ENCODE peak calls at places on chromosomes 16 and 17, in four cellular contexts. One of them, this sample, is unnamed.

GRCh38 chr17:83064021-83064731 is 15.2 kb upstream of the METRNL start:
- DNase-seq in HepG2: no peak
- DNase-seq in K562: no peak
- DNase-seq in A549: no peak
- DNase-seq in this sample: no peak

GRCh38 chr17:33435716-33436301 is 142.7 kb upstream of the ASIC2 start:
- DNase-seq in HepG2: no peak
- DNase-seq in K562: no peak
- DNase-seq in A549: no peak
- DNase-seq in this sample: no peak

GRCh38 chr17:16215965-16216316 is 607 bp upstream of the NCOR1 start:
- DNase-seq in A549: no peak
- DNase-seq in K562: peak
- DNase-seq in HepG2: peak
- DNase-seq in this sample: peak

GRCh38 chr16:51984395-51984794 is 562.5 kb downstream of the TOX3 start:
- DNase-seq in HepG2: no peak
- DNase-seq in K562: no peak
- DNase-seq in A549: no peak
- DNase-seq in this sample: no peak

GRCh38 chr17:15782809-15783208 is 50.7 kb downstream of the TBC1D26 start:
- DNase-seq in A549: no peak
- DNase-seq in HepG2: no peak
- DNase-seq in K562: no peak
- DNase-seq in this sample: peak

GRCh38 chr16:15906439-15906838 is 18.0 kb upstream of the CEP20 start:
- DNase-seq in A549: no peak
- DNase-seq in HepG2: no peak
- DNase-seq in K562: no peak
- DNase-seq in this sample: no peak

GRCh38 chr17:82198092-82198491 is 14.6 kb downstream of the CCDC57 start:
- DNase-seq in A549: no peak
- DNase-seq in K562: no peak
- DNase-seq in HepG2: no peak
- DNase-seq in this sample: no peak

GRCh38 chr16:88560722-88561484 is 9.3 kb upstream of the ZC3H18 start:
- DNase-seq in HepG2: peak
- DNase-seq in A549: no peak
- DNase-seq in K562: peak
- DNase-seq in this sample: peak

GRCh38 chr17:72121164-72122001 is 563 bp downstream of the SOX9 start:
- DNase-seq in K562: no peak
- DNase-seq in HepG2: no peak
- DNase-seq in A549: peak
- DNase-seq in this sample: peak

GRCh38 chr17:76968707-76969597 is 100.7 kb downstream of the MGAT5B start:
- DNase-seq in K562: peak
- DNase-seq in HepG2: no peak
- DNase-seq in A549: no peak
- DNase-seq in this sample: peak

GRCh38 chr17:71926746-71927398 is 193.9 kb upstream of the SOX9 start:
- DNase-seq in HepG2: no peak
- DNase-seq in A549: no peak
- DNase-seq in K562: no peak
- DNase-seq in this sample: no peak

GRCh38 chr17:1039511-1040215 is 42.7 kb downstream of the TIMM22 start:
- DNase-seq in K562: no peak
- DNase-seq in HepG2: no peak
- DNase-seq in A549: no peak
- DNase-seq in this sample: no peak

GRCh38 chr17:55772086-55772485 is 21.2 kb downstream of the PCTP start:
- DNase-seq in HepG2: no peak
- DNase-seq in K562: no peak
- DNase-seq in A549: no peak
- DNase-seq in this sample: no peak

GRCh38 chr16:78210305-78210704 is 110.9 kb downstream of the WWOX start:
- DNase-seq in HepG2: no peak
- DNase-seq in K562: no peak
- DNase-seq in A549: no peak
- DNase-seq in this sample: no peak

GRCh38 chr17:37148171-37148570 is 199.4 kb downstream of the AATF start:
- DNase-seq in A549: no peak
- DNase-seq in HepG2: no peak
- DNase-seq in K562: no peak
- DNase-seq in this sample: no peak

GRCh38 chr16:88283596-88283995 is 99.2 kb upstream of the ZNF469 start:
- DNase-seq in K562: no peak
- DNase-seq in A549: no peak
- DNase-seq in HepG2: no peak
- DNase-seq in this sample: no peak

GRCh38 chr17:40313660-40314556 is 4.9 kb downstream of the RARA start:
- DNase-seq in A549: no peak
- DNase-seq in K562: no peak
- DNase-seq in HepG2: no peak
- DNase-seq in this sample: peak

GRCh38 chr16:10765772-10766171 is 22.1 kb downstream of the NUBP1 start:
- DNase-seq in A549: no peak
- DNase-seq in K562: no peak
- DNase-seq in HepG2: no peak
- DNase-seq in this sample: no peak

GRCh38 chr17:61686114-61686513 is 95.1 kb upstream of the NACA2 start:
- DNase-seq in HepG2: no peak
- DNase-seq in K562: no peak
- DNase-seq in A549: no peak
- DNase-seq in this sample: no peak

GRCh38 chr16:76278976-76279375 is 1.8 kb downstream of the CNTNAP4 start:
- DNase-seq in K562: no peak
- DNase-seq in HepG2: peak
- DNase-seq in A549: no peak
- DNase-seq in this sample: no peak

GRCh38 chr17:44916781-44917241 is 1.5 kb upstream of the GFAP start:
- DNase-seq in A549: no peak
- DNase-seq in K562: no peak
- DNase-seq in HepG2: no peak
- DNase-seq in this sample: no peak

GRCh38 chr17:7328840-7329359 is at the start of gene NEURL4:
- DNase-seq in K562: peak
- DNase-seq in HepG2: no peak
- DNase-seq in A549: no peak
- DNase-seq in this sample: peak

GRCh38 chr17:1931759-1932579 is 93.2 kb downstream of the RTN4RL1 start:
- DNase-seq in A549: no peak
- DNase-seq in HepG2: peak
- DNase-seq in K562: no peak
- DNase-seq in this sample: peak

GRCh38 chr17:14701901-14702300 is 401.0 kb downstream of the HS3ST3B1 start:
- DNase-seq in HepG2: no peak
- DNase-seq in K562: no peak
- DNase-seq in A549: no peak
- DNase-seq in this sample: no peak

GRCh38 chr17:12118617-12119016 is 97.9 kb downstream of the MAP2K4 start:
- DNase-seq in HepG2: no peak
- DNase-seq in K562: no peak
- DNase-seq in A549: no peak
- DNase-seq in this sample: no peak

GRCh38 chr17:13626703-13627102 is 25.0 kb upstream of the HS3ST3A1 start:
- DNase-seq in K562: no peak
- DNase-seq in HepG2: no peak
- DNase-seq in A549: peak
- DNase-seq in this sample: no peak

GRCh38 chr17:77487211-77487629 is 346.5 kb downstream of the SEC14L1 start:
- DNase-seq in A549: no peak
- DNase-seq in K562: no peak
- DNase-seq in HepG2: no peak
- DNase-seq in this sample: no peak

GRCh38 chr17:81428121-81428515 is 32.9 kb downstream of the BAHCC1 start:
- DNase-seq in A549: no peak
- DNase-seq in HepG2: no peak
- DNase-seq in K562: no peak
- DNase-seq in this sample: no peak

GRCh38 chr17:67403483-67403882 is 26.4 kb downstream of the PITPNC1 start:
- DNase-seq in A549: no peak
- DNase-seq in K562: no peak
- DNase-seq in HepG2: no peak
- DNase-seq in this sample: no peak

GRCh38 chr16:84495506-84495905 is 9.0 kb downstream of the MEAK7 start:
- DNase-seq in HepG2: no peak
- DNase-seq in A549: no peak
- DNase-seq in K562: no peak
- DNase-seq in this sample: no peak
- TF ChIP-seq NR3C1 in HepG2: no peak
- TF ChIP-seq NR3C1 in A549: no peak
- TF ChIP-seq NR3C1 in K562: no peak
- TF ChIP-seq NR3C1 in this sample: no peak

GRCh38 chr16:30747331-30747730 is 894 bp upstream of the PHKG2 start:
- DNase-seq in K562: no peak
- DNase-seq in HepG2: no peak
- DNase-seq in A549: no peak
- DNase-seq in this sample: no peak

GRCh38 chr16:30747799-30748633 is at the start of gene PHKG2:
- DNase-seq in A549: peak
- DNase-seq in K562: peak
- DNase-seq in HepG2: peak
- DNase-seq in this sample: peak

GRCh38 chr16:30750876-30751465 is 2.7 kb downstream of the PHKG2 start:
- DNase-seq in K562: no peak
- DNase-seq in HepG2: no peak
- DNase-seq in A549: no peak
- DNase-seq in this sample: no peak

GRCh38 chr16:30746638-30747160 is 1.5 kb upstream of the PHKG2 start:
- DNase-seq in A549: no peak
- DNase-seq in K562: no peak
- DNase-seq in HepG2: no peak
- DNase-seq in this sample: no peak

DNA sequence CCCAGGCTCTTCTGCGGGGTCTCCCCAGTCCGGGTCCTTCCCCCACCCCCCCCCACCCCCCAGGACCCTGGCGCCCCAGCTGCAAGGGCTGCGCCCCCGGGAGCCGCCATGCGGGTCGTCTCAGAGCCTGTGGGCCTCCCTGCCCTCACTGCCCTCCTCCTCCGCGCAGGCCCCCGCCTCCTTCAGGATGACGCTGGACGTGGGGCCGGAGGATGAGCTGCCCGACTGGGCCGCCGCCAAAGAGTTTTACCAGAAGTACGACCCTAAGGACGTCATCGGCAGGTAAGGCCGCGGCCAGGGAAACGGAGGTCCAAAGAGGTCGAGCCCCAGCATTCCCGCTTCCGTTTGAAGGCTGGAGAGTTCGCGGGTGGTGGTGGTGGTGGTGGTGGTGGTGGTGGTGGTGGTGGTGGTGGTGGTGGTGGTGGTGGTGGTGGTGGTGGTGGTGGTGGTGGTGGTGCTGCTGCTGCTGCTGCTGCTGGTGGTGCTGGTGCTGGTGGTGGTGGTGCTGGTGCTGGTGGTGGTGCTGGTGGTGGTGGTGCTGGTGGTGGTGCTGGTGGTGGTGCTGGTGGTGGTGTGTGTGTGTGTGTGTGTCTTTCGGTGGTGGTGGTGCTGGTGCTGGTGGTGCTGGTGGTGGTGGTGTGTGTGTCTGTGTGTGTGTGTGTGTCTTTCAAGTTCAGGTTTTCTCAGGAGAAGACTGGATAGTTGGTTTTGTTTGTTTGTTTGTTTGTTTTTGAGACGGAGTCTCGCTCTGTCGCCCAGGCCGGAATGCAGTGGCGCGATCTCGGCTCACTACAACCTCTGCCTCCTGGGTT is 615 bp downstream of the PHKG2 start:
- DNase-seq in A549: peak
- DNase-seq in K562: peak
- DNase-seq in HepG2: no peak
- DNase-seq in this sample: peak
- TF ChIP-seq USF2 in A549: no peak
- TF ChIP-seq USF2 in K562: no peak
- TF ChIP-seq USF2 in HepG2: no peak
- TF ChIP-seq USF2 in this sample: no peak

DNA sequence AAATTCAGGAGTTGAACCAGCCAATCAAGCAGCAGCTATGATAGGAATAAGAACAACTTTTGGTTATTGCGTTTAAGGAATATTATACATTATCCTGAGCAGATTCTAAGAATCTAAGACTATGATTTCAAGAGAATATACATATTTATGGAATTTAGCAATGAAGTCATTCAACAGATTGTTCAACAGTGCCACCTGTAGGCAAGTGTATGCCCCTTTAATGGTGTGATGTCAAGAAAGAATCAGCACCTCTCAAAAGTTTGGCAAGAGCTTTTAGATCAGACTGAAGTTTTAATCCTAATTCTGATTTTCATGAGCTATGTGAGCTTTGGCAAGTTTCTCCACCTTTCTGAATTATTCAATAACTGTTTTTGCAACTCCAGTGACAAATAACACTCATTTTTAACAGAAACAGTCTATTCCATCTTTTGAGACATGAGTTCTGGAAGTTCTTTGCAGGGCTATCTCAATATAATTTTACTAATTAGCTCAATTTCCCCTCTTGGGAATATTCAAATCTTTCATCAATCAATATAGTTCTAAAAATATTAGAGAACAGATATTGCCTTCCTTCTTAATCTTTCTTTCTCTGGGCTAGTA is 474.3 kb upstream of the TOM1L1 start:
- DNase-seq in A549: peak
- DNase-seq in K562: peak
- DNase-seq in HepG2: peak
- DNase-seq in this sample: no peak
- TF ChIP-seq NR3C1 in A549: no peak
- TF ChIP-seq NR3C1 in K562: no peak
- TF ChIP-seq NR3C1 in HepG2: no peak
- TF ChIP-seq NR3C1 in this sample: no peak

GRCh38 chr16:27221576-27222498 is 18.5 kb downstream of the KDM8 start:
- DNase-seq in K562: no peak
- DNase-seq in A549: no peak
- DNase-seq in HepG2: no peak
- DNase-seq in this sample: no peak

GRCh38 chr16:27220120-27220519 is 16.8 kb downstream of the KDM8 start:
- DNase-seq in HepG2: no peak
- DNase-seq in K562: no peak
- DNase-seq in A549: no peak
- DNase-seq in this sample: no peak

GRCh38 chr16:27220991-27221390 is 17.7 kb downstream of the KDM8 start:
- DNase-seq in A549: no peak
- DNase-seq in HepG2: no peak
- DNase-seq in K562: no peak
- DNase-seq in this sample: no peak

GRCh38 chr16:27219161-27219560 is 15.8 kb downstream of the KDM8 start:
- DNase-seq in HepG2: no peak
- DNase-seq in A549: no peak
- DNase-seq in K562: no peak
- DNase-seq in this sample: no peak

DNA sequence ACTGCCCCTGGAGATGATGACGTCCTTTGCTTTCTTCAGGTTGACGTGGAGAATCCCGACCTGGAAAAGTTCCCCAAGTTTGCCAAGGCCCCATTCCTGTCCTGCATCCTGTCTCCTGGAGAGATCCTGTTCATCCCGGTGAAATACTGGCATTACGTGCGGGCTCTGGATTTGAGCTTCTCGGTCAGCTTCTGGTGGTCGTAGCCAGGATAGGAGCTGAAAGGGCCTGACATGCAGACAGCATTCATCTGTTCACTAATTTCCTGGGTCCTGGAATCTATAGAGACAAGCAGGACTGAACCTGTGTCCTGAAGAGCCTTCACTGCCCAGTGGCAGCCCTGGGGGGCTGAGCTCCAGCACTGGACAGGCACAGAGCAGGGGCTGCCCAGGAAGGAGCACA is 17.2 kb downstream of the KDM8 start:
- DNase-seq in HepG2: no peak
- DNase-seq in K562: no peak
- DNase-seq in A549: no peak
- DNase-seq in this sample: no peak
- TF ChIP-seq USF2 in HepG2: no peak
- TF ChIP-seq USF2 in K562: no peak
- TF ChIP-seq USF2 in A549: no peak
- TF ChIP-seq USF2 in this sample: no peak

This sample was measured in WTC11.